ENCODE peak calls at places on chromosomes 7 and 10, in nine cellular contexts. One of them, this sample, is unnamed.

GRCh38 chr7:83005410-83005809 is 157.3 kb downstream of the PCLO start:
- DNase-seq in CD8-positive, alpha-beta memory T cell: no peak
- DNase-seq in spleen: no peak
- DNase-seq in GM23338: peak; percentile 71
- DNase-seq in cardiac muscle cell: peak; percentile 17
- DNase-seq in AG04450: no peak
- DNase-seq in PC-3: peak; percentile 60
- DNase-seq in right cardiac atrium: no peak
- DNase-seq in body of pancreas: no peak
- DNase-seq in this sample: no peak

GRCh38 chr10:86693721-86694369 is 25.5 kb downstream of the LDB3 start:
- DNase-seq in CD8-positive, alpha-beta memory T cell: peak; percentile 10
- DNase-seq in right cardiac atrium: peak; percentile 54
- DNase-seq in body of pancreas: peak; percentile 37
- DNase-seq in GM23338: peak; percentile 87
- DNase-seq in spleen: no peak
- DNase-seq in cardiac muscle cell: no peak
- DNase-seq in AG04450: no peak
- DNase-seq in PC-3: peak; percentile 35
- DNase-seq in this sample: peak; percentile 81

GRCh38 chr7:30159698-30160143 is 24.9 kb downstream of the MTURN start:
- DNase-seq in cardiac muscle cell: peak; percentile 46
- DNase-seq in PC-3: peak; percentile 46
- DNase-seq in AG04450: no peak
- DNase-seq in right cardiac atrium: no peak
- DNase-seq in body of pancreas: peak; percentile 22
- DNase-seq in spleen: peak; percentile 80
- DNase-seq in CD8-positive, alpha-beta memory T cell: no peak
- DNase-seq in GM23338: peak; percentile 61
- DNase-seq in this sample: peak; percentile 62

GRCh38 chr7:83648464-83649241 is at the start of gene SEMA3E:
- DNase-seq in AG04450: no peak
- DNase-seq in GM23338: peak; percentile 79
- DNase-seq in spleen: no peak
- DNase-seq in CD8-positive, alpha-beta memory T cell: no peak
- DNase-seq in PC-3: peak; percentile 52
- DNase-seq in body of pancreas: no peak
- DNase-seq in right cardiac atrium: no peak
- DNase-seq in cardiac muscle cell: peak; percentile 40
- DNase-seq in this sample: peak; percentile 65

GRCh38 chr7:55223023-55223422 is 142.1 kb upstream of the LANCL2 start:
- DNase-seq in GM23338: no peak
- DNase-seq in PC-3: no peak
- DNase-seq in CD8-positive, alpha-beta memory T cell: no peak
- DNase-seq in right cardiac atrium: no peak
- DNase-seq in AG04450: no peak
- DNase-seq in body of pancreas: no peak
- DNase-seq in spleen: no peak
- DNase-seq in cardiac muscle cell: no peak
- DNase-seq in this sample: no peak

GRCh38 chr10:24952146-24952700 is at the start of gene PRTFDC1:
- DNase-seq in PC-3: peak; percentile 20
- DNase-seq in right cardiac atrium: peak; percentile 55
- DNase-seq in CD8-positive, alpha-beta memory T cell: peak; percentile 43
- DNase-seq in spleen: peak; percentile 82
- DNase-seq in AG04450: no peak
- DNase-seq in body of pancreas: peak; percentile 40
- DNase-seq in GM23338: peak; percentile 74
- DNase-seq in cardiac muscle cell: no peak
- DNase-seq in this sample: peak; percentile 71

GRCh38 chr10:121965996-121966395 is 9.0 kb downstream of the NSMCE4A start:
- DNase-seq in AG04450: no peak
- DNase-seq in body of pancreas: no peak
- DNase-seq in PC-3: no peak
- DNase-seq in CD8-positive, alpha-beta memory T cell: no peak
- DNase-seq in right cardiac atrium: no peak
- DNase-seq in cardiac muscle cell: no peak
- DNase-seq in spleen: no peak
- DNase-seq in GM23338: no peak
- DNase-seq in this sample: no peak

GRCh38 chr7:47379629-47380324 is 202.1 kb downstream of the TNS3 start:
- DNase-seq in right cardiac atrium: peak; percentile 81
- DNase-seq in GM23338: peak; percentile 42
- DNase-seq in body of pancreas: peak; percentile 70
- DNase-seq in AG04450: peak; percentile 36
- DNase-seq in cardiac muscle cell: peak; percentile 71
- DNase-seq in CD8-positive, alpha-beta memory T cell: no peak
- DNase-seq in PC-3: peak; percentile 83
- DNase-seq in spleen: peak; percentile 41
- DNase-seq in this sample: peak; percentile 28

GRCh38 chr10:124003481-124004371 is 89.7 kb downstream of the CHST15 start:
- DNase-seq in body of pancreas: peak; percentile 8
- DNase-seq in cardiac muscle cell: no peak
- DNase-seq in right cardiac atrium: no peak
- DNase-seq in CD8-positive, alpha-beta memory T cell: no peak
- DNase-seq in GM23338: no peak
- DNase-seq in spleen: peak; percentile 71
- DNase-seq in PC-3: no peak
- DNase-seq in AG04450: no peak
- DNase-seq in this sample: no peak

GRCh38 chr10:76080406-76080805 is 649.0 kb downstream of the LRMDA start:
- DNase-seq in PC-3: peak; percentile 55
- DNase-seq in right cardiac atrium: no peak
- DNase-seq in AG04450: peak; percentile 50
- DNase-seq in cardiac muscle cell: no peak
- DNase-seq in body of pancreas: no peak
- DNase-seq in spleen: no peak
- DNase-seq in CD8-positive, alpha-beta memory T cell: no peak
- DNase-seq in GM23338: no peak
- DNase-seq in this sample: peak; percentile 39

GRCh38 chr10:98266647-98267046 is 1.3 kb downstream of the LOXL4 start:
- DNase-seq in body of pancreas: no peak
- DNase-seq in right cardiac atrium: no peak
- DNase-seq in PC-3: no peak
- DNase-seq in cardiac muscle cell: no peak
- DNase-seq in spleen: no peak
- DNase-seq in GM23338: no peak
- DNase-seq in CD8-positive, alpha-beta memory T cell: no peak
- DNase-seq in AG04450: no peak
- DNase-seq in this sample: no peak
- H3K4me3 ChIP-seq in body of pancreas: no peak overlapping the region
- H3K4me3 ChIP-seq in right cardiac atrium: no peak overlapping the region
- H3K4me3 ChIP-seq in PC-3: no peak overlapping the region
- H3K4me3 ChIP-seq in cardiac muscle cell: no peak overlapping the region
- H3K4me3 ChIP-seq in spleen: no peak overlapping the region
- H3K4me3 ChIP-seq in GM23338: no peak overlapping the region
- H3K4me3 ChIP-seq in CD8-positive, alpha-beta memory T cell: no peak overlapping the region
- H3K4me3 ChIP-seq in AG04450: peak overlapping the region; percentile 5
- H3K4me3 ChIP-seq in this sample: peak overlapping the region; percentile 88

GRCh38 chr10:46547331-46547880 is 9.1 kb downstream of the GPRIN2 start:
- DNase-seq in GM23338: no peak
- DNase-seq in AG04450: no peak
- DNase-seq in spleen: peak; percentile 67
- DNase-seq in cardiac muscle cell: no peak
- DNase-seq in CD8-positive, alpha-beta memory T cell: no peak
- DNase-seq in right cardiac atrium: no peak
- DNase-seq in PC-3: no peak
- DNase-seq in body of pancreas: peak; percentile 10
- DNase-seq in this sample: no peak

GRCh38 chr10:46546591-46547330 is 9.7 kb downstream of the GPRIN2 start:
- DNase-seq in AG04450: no peak
- DNase-seq in spleen: peak; percentile 73
- DNase-seq in PC-3: peak; percentile 63
- DNase-seq in GM23338: no peak
- DNase-seq in CD8-positive, alpha-beta memory T cell: no peak
- DNase-seq in right cardiac atrium: no peak
- DNase-seq in body of pancreas: peak; percentile 35
- DNase-seq in cardiac muscle cell: no peak
- DNase-seq in this sample: no peak

GRCh38 chr10:46544989-46545791 is 11.3 kb downstream of the GPRIN2 start:
- DNase-seq in cardiac muscle cell: no peak
- DNase-seq in PC-3: peak; percentile 34
- DNase-seq in CD8-positive, alpha-beta memory T cell: no peak
- DNase-seq in right cardiac atrium: no peak
- DNase-seq in body of pancreas: peak; percentile 10
- DNase-seq in GM23338: peak; percentile 84
- DNase-seq in spleen: peak; percentile 65
- DNase-seq in AG04450: no peak
- DNase-seq in this sample: peak; percentile 57

GRCh38 chr10:46547881-46548780 is 8.3 kb downstream of the GPRIN2 start:
- DNase-seq in GM23338: no peak
- DNase-seq in CD8-positive, alpha-beta memory T cell: no peak
- DNase-seq in body of pancreas: peak; percentile 11
- DNase-seq in cardiac muscle cell: no peak
- DNase-seq in spleen: peak; percentile 70
- DNase-seq in right cardiac atrium: no peak
- DNase-seq in PC-3: peak; percentile 24
- DNase-seq in AG04450: no peak
- DNase-seq in this sample: peak; percentile 69

GRCh38 chr10:46545861-46546590 is 10.4 kb downstream of the GPRIN2 start:
- DNase-seq in right cardiac atrium: no peak
- DNase-seq in CD8-positive, alpha-beta memory T cell: no peak
- DNase-seq in PC-3: no peak
- DNase-seq in GM23338: no peak
- DNase-seq in body of pancreas: peak; percentile 13
- DNase-seq in AG04450: no peak
- DNase-seq in cardiac muscle cell: no peak
- DNase-seq in spleen: peak; percentile 70
- DNase-seq in this sample: no peak
- H3K27ac ChIP-seq in right cardiac atrium: no peak overlapping the region
- H3K27ac ChIP-seq in CD8-positive, alpha-beta memory T cell: no peak overlapping the region
- H3K27ac ChIP-seq in PC-3: no peak overlapping the region
- H3K27ac ChIP-seq in GM23338: no peak overlapping the region
- H3K27ac ChIP-seq in body of pancreas: no peak overlapping the region
- H3K27ac ChIP-seq in AG04450: no peak overlapping the region
- H3K27ac ChIP-seq in cardiac muscle cell: no peak overlapping the region
- H3K27ac ChIP-seq in spleen: no peak overlapping the region
- H3K27ac ChIP-seq in this sample: no peak overlapping the region

DNA sequence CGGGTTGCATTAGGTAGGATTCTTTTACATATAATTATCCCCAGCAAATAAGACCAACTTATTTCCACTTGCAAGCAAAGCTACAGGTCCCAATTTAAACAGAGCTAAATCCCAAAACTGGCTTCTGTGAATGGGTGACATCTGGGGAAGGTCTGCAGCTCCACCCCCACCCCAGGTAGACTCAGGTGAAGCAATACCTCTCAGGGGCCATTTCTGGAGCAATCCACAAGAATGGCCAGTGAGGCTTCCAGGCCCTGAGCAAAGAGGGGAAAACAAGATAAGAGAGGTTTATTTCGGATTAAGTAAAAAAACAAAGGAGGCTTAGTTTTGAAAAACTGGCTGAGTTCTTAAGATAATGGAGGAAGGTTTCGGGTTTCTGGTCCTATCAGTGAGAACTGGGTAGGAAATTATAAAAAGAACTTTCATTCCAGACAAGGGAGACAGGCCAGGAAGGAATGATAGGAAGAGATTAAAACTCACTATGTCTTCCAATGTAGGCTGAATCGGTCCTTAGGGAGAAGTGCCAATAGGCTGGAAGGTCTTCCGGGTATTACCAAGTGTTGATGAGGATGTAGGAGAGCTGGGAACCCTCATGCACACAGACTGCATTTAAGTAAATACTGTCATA is 25.4 kb downstream of the SH3PXD2A start:
- DNase-seq in spleen: no peak
- DNase-seq in PC-3: no peak
- DNase-seq in AG04450: no peak
- DNase-seq in GM23338: no peak
- DNase-seq in CD8-positive, alpha-beta memory T cell: no peak
- DNase-seq in body of pancreas: no peak
- DNase-seq in cardiac muscle cell: no peak
- DNase-seq in right cardiac atrium: no peak
- DNase-seq in this sample: no peak
- H3K4me3 ChIP-seq in spleen: no peak overlapping the region
- H3K4me3 ChIP-seq in PC-3: no peak overlapping the region
- H3K4me3 ChIP-seq in AG04450: no peak overlapping the region
- H3K4me3 ChIP-seq in GM23338: no peak overlapping the region
- H3K4me3 ChIP-seq in CD8-positive, alpha-beta memory T cell: no peak overlapping the region
- H3K4me3 ChIP-seq in body of pancreas: no peak overlapping the region
- H3K4me3 ChIP-seq in cardiac muscle cell: no peak overlapping the region
- H3K4me3 ChIP-seq in right cardiac atrium: no peak overlapping the region
- H3K4me3 ChIP-seq in this sample: no peak overlapping the region

DNA sequence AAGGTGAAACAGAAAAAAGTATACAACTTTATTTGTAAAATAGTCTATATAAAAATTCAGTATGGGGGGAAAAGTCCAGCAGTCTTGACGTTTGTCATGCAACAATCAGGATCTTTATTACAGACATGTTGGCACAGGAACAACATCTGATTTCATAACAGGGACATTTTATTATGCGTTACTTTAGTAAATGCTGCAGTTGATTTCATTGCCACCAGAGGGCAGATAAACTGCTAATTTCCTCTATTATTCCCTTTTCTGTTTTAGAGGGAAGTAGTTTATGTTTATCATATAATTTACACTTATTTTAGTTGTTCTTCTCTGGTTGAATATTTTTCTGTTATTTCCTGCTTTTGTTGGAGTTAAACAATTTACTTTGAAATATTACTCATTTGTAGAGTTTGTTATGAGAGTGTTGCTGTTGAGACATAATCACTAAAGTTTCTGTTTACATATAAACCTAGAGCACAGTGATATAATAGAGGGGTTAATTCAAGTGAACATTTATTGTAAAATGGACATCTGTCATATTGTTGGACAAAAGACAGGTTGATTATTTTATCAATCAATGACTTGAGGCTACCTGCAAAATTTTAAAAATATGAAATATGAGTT is 3.3 kb downstream of the PLXDC2 start:
- DNase-seq in CD8-positive, alpha-beta memory T cell: peak; percentile 4
- DNase-seq in AG04450: no peak
- DNase-seq in cardiac muscle cell: peak; percentile 39
- DNase-seq in GM23338: peak; percentile 56
- DNase-seq in body of pancreas: peak; percentile 27
- DNase-seq in PC-3: peak; percentile 71
- DNase-seq in right cardiac atrium: no peak
- DNase-seq in spleen: no peak
- DNase-seq in this sample: peak; percentile 65
- H3K27ac ChIP-seq in CD8-positive, alpha-beta memory T cell: no peak overlapping the region
- H3K27ac ChIP-seq in AG04450: no peak overlapping the region
- H3K27ac ChIP-seq in cardiac muscle cell: no peak overlapping the region
- H3K27ac ChIP-seq in GM23338: no peak overlapping the region
- H3K27ac ChIP-seq in body of pancreas: no peak overlapping the region
- H3K27ac ChIP-seq in PC-3: no peak overlapping the region
- H3K27ac ChIP-seq in right cardiac atrium: no peak overlapping the region
- H3K27ac ChIP-seq in spleen: no peak overlapping the region
- H3K27ac ChIP-seq in this sample: no peak overlapping the region

GRCh38 chr7:21616796-21617436 is 74.1 kb downstream of the DNAH11 start:
- DNase-seq in body of pancreas: no peak
- DNase-seq in spleen: no peak
- DNase-seq in AG04450: no peak
- DNase-seq in GM23338: no peak
- DNase-seq in CD8-positive, alpha-beta memory T cell: no peak
- DNase-seq in right cardiac atrium: no peak
- DNase-seq in cardiac muscle cell: no peak
- DNase-seq in PC-3: peak; percentile 83
- DNase-seq in this sample: peak; percentile 47
- H3K4me3 ChIP-seq in body of pancreas: no peak overlapping the region
- H3K4me3 ChIP-seq in spleen: no peak overlapping the region
- H3K4me3 ChIP-seq in AG04450: no peak overlapping the region
- H3K4me3 ChIP-seq in GM23338: no peak overlapping the region
- H3K4me3 ChIP-seq in CD8-positive, alpha-beta memory T cell: no peak overlapping the region
- H3K4me3 ChIP-seq in right cardiac atrium: no peak overlapping the region
- H3K4me3 ChIP-seq in cardiac muscle cell: no peak overlapping the region
- H3K4me3 ChIP-seq in PC-3: peak overlapping the region; percentile 9
- H3K4me3 ChIP-seq in this sample: no peak overlapping the region

GRCh38 chr10:102869290-102870198 is at the start of gene AS3MT:
- DNase-seq in right cardiac atrium: peak; percentile 63
- DNase-seq in AG04450: no peak
- DNase-seq in CD8-positive, alpha-beta memory T cell: no peak
- DNase-seq in GM23338: peak; percentile 91
- DNase-seq in spleen: peak; percentile 76
- DNase-seq in PC-3: peak; percentile 23
- DNase-seq in cardiac muscle cell: peak; percentile 82
- DNase-seq in body of pancreas: peak; percentile 29
- DNase-seq in this sample: peak; percentile 53
- H3K27ac ChIP-seq in right cardiac atrium: peak within 1 kb of the TSS; percentile 2
- H3K27ac ChIP-seq in AG04450: no peak within 1 kb of the TSS
- H3K27ac ChIP-seq in CD8-positive, alpha-beta memory T cell: no peak within 1 kb of the TSS
- H3K27ac ChIP-seq in GM23338: no peak within 1 kb of the TSS
- H3K27ac ChIP-seq in spleen: peak within 1 kb of the TSS; percentile 76
- H3K27ac ChIP-seq in PC-3: no peak within 1 kb of the TSS
- H3K27ac ChIP-seq in cardiac muscle cell: peak within 1 kb of the TSS; percentile 44
- H3K27ac ChIP-seq in body of pancreas: peak within 1 kb of the TSS; percentile 35
- H3K27ac ChIP-seq in this sample: no peak within 1 kb of the TSS

This sample was measured in GM23248.